ENCODE peak calls at places on chromosomes 4 and X, in six cellular contexts. Z is pancreas; E is naive thymus-derived CD4-positive, alpha-beta T cell; C is CD8-positive, alpha-beta memory T cell; P is lung; R is Caco-2. W is an unnamed sample.

GRCh38 chrX:102832661-102833060 is 104.4 kb upstream of the RAB40AL start:
- DNase-seq in R (peak; percentile 1), Z (no peak), C (no peak), P (no peak), E (no peak), W (no peak)

GRCh38 chrX:103330601-103331397 is 760 bp downstream of the TCEAL7 start:
- DNase-seq in R (no peak), Z (no peak), C (no peak), E (no peak), P (no peak), W (no peak)

GRCh38 chr4:8831221-8832129 is 40.2 kb downstream of the HMX1 start:
- DNase-seq in P (no peak), C (no peak), E (no peak), Z (no peak), R (no peak), W (no peak)

GRCh38 chr4:151940290-151940689 is 179.5 kb upstream of the GATB start:
- DNase-seq in E (peak; percentile 28), R (no peak), C (no peak), P (no peak), Z (no peak), W (peak; percentile 10)

GRCh38 chr4:18366762-18367358 is 345.3 kb upstream of the LCORL start:
- DNase-seq in Z (no peak), R (peak; percentile 19), C (no peak), E (peak; percentile 14), P (no peak), W (peak; percentile 15)

GRCh38 chr4:149676076-149676475 is 139.6 kb downstream of the IQCM start:
- DNase-seq in P (no peak), R (no peak), Z (no peak), E (no peak), C (no peak), W (no peak)

GRCh38 chrX:38987135-38987780 is 186.0 kb downstream of the MID1IP1 start:
- DNase-seq in E (no peak), P (no peak), R (no peak), Z (no peak), C (no peak), W (no peak)

GRCh38 chrX:17563515-17563914 is 173.8 kb upstream of the SCML1 start:
- DNase-seq in E (no peak), C (no peak), R (no peak), Z (no peak), P (no peak), W (no peak)

GRCh38 chr4:182808673-182809416 is 108.3 kb downstream of the DCTD start:
- DNase-seq in C (peak; percentile 60), Z (no peak), R (no peak), P (no peak), E (no peak), W (peak; percentile 80)

GRCh38 chr4:19675172-19675811 is 576.4 kb upstream of the SLIT2 start:
- DNase-seq in R (no peak), Z (no peak), E (no peak), C (no peak), P (no peak), W (no peak)

GRCh38 chrX:11976663-11977062 is 161.6 kb upstream of the FRMPD4 start:
- DNase-seq in Z (no peak), P (no peak), R (no peak), E (no peak), C (no peak), W (no peak)

GRCh38 chr4:82450966-82451755 is 20.8 kb downstream of the ENOPH1 start:
- DNase-seq in C (no peak), R (no peak), E (no peak), Z (no peak), P (no peak), W (no peak)
- H3K36me3 ChIP-seq in C (peaks cover 28% of the 10 kb centered on the region), R (peaks cover 2% of the 10 kb centered on the region), E (peaks cover 5% of the 10 kb centered on the region), Z (peaks cover 22% of the 10 kb centered on the region), P (peaks cover 14% of the 10 kb centered on the region), W (peaks cover 43% of the 10 kb centered on the region)

DNA sequence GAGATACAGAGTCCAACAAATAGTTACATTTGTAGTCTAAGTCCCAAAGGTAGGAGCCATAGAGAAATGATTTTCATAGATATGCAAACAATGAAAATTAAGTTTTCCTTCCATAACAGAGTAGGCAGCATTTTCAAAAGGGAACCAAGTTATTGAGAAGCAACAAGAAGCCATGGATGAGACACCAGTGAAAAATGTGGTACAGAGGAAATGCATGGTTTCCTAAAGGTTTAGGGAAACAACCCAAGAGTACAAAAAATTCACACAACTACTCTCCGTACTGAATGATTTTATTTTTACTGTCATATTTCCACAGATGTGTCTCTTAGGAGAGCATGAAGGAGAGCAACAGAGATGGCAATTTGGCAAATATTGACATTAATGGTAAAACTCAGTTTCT is 1408.9 kb upstream of the PCDH7 start:
- DNase-seq in C (no peak), E (no peak), Z (no peak), R (no peak), P (no peak), W (no peak)
- H3K9me3 ChIP-seq in C (no peaks in the 10 kb centered on the region), E (no peaks in the 10 kb centered on the region), Z (no peaks in the 10 kb centered on the region), R (no peaks in the 10 kb centered on the region), P (no peaks in the 10 kb centered on the region), W (no peaks in the 10 kb centered on the region)

DNA sequence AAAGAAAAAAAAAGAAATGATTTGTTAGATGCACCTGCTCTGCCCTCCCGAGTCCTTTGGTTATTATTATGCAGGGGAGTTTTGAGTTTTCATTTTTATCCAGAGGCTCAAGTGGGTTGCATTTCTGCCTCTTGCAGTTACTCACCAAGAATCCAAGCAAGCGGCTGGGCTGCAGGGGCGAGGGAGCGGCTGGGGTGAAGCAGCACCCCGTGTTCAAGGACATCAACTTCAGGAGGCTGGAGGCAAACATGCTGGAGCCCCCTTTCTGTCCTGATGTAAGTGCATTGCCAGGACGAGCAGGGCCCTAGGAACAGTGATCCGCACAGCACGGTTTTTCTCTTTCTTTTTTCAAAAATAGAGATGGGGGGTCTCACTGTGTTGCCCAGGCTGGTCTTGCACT is 39.1 kb downstream of the HTT-AS start:
- DNase-seq in R (no peak), Z (no peak), C (no peak), P (no peak), E (no peak), W (no peak)
- H3K4me3 ChIP-seq in R (no peak overlapping the region), Z (no peak overlapping the region), C (no peak overlapping the region), P (no peak overlapping the region), E (no peak overlapping the region), W (no peak overlapping the region)

GRCh38 chr4:81257021-81257420 is 42.0 kb upstream of the PRKG2 start:
- DNase-seq in P (no peak), Z (no peak), C (no peak), E (no peak), R (peak; percentile 2), W (no peak)
- H3K36me3 ChIP-seq in P (no peaks in the 10 kb centered on the region), Z (no peaks in the 10 kb centered on the region), C (no peaks in the 10 kb centered on the region), E (no peaks in the 10 kb centered on the region), R (no peaks in the 10 kb centered on the region), W (no peaks in the 10 kb centered on the region)